ENCODE peak calls at places on chromosomes 12 and 14, in eight cellular contexts. One of them, this sample, is unnamed.

GRCh38 chr12:100820314-100820713 is 25.7 kb downstream of the ANO4 start:
- DNase-seq in GOT3: no peak
- DNase-seq in RKO: no peak
- DNase-seq in T-helper 1 cell: no peak
- DNase-seq in fibroblast of mammary gland: no peak
- DNase-seq in NCI-H446 treated with DMSO at 0.1 percent for 48 hours: no peak
- DNase-seq in activated CD4-positive, alpha-beta T cell treated with anti-CD3 and anti-CD28 coated beads, Interleukin-2, amount 50 U/mL, for 48 hours: no peak
- DNase-seq in NAMALWA: no peak
- DNase-seq in this sample: no peak

GRCh38 chr14:77495354-77495753 is 3.3 kb downstream of the ISM2 start:
- DNase-seq in NCI-H446 treated with DMSO at 0.1 percent for 48 hours: no peak
- DNase-seq in fibroblast of mammary gland: no peak
- DNase-seq in RKO: no peak
- DNase-seq in NAMALWA: no peak
- DNase-seq in T-helper 1 cell: no peak
- DNase-seq in GOT3: no peak
- DNase-seq in activated CD4-positive, alpha-beta T cell treated with anti-CD3 and anti-CD28 coated beads, Interleukin-2, amount 50 U/mL, for 48 hours: no peak
- DNase-seq in this sample: no peak

GRCh38 chr14:50366589-50366988 is 30.1 kb downstream of the CDKL1 start:
- DNase-seq in NAMALWA: no peak
- DNase-seq in fibroblast of mammary gland: no peak
- DNase-seq in GOT3: no peak
- DNase-seq in RKO: no peak
- DNase-seq in T-helper 1 cell: no peak
- DNase-seq in NCI-H446 treated with DMSO at 0.1 percent for 48 hours: no peak
- DNase-seq in activated CD4-positive, alpha-beta T cell treated with anti-CD3 and anti-CD28 coated beads, Interleukin-2, amount 50 U/mL, for 48 hours: no peak
- DNase-seq in this sample: no peak

GRCh38 chr12:131428086-131428685 is 282.7 kb upstream of the SFSWAP start:
- DNase-seq in RKO: no peak
- DNase-seq in NAMALWA: no peak
- DNase-seq in GOT3: no peak
- DNase-seq in fibroblast of mammary gland: no peak
- DNase-seq in NCI-H446 treated with DMSO at 0.1 percent for 48 hours: no peak
- DNase-seq in activated CD4-positive, alpha-beta T cell treated with anti-CD3 and anti-CD28 coated beads, Interleukin-2, amount 50 U/mL, for 48 hours: no peak
- DNase-seq in T-helper 1 cell: no peak
- DNase-seq in this sample: no peak

GRCh38 chr12:76274699-76275098 is 73.5 kb downstream of the BBS10 start:
- DNase-seq in activated CD4-positive, alpha-beta T cell treated with anti-CD3 and anti-CD28 coated beads, Interleukin-2, amount 50 U/mL, for 48 hours: peak
- DNase-seq in NCI-H446 treated with DMSO at 0.1 percent for 48 hours: no peak
- DNase-seq in fibroblast of mammary gland: peak
- DNase-seq in RKO: peak
- DNase-seq in NAMALWA: no peak
- DNase-seq in GOT3: no peak
- DNase-seq in T-helper 1 cell: no peak
- DNase-seq in this sample: peak

GRCh38 chr12:19482551-19483109 is 43.3 kb downstream of the AEBP2 start:
- DNase-seq in activated CD4-positive, alpha-beta T cell treated with anti-CD3 and anti-CD28 coated beads, Interleukin-2, amount 50 U/mL, for 48 hours: peak
- DNase-seq in T-helper 1 cell: no peak
- DNase-seq in NAMALWA: no peak
- DNase-seq in GOT3: no peak
- DNase-seq in RKO: no peak
- DNase-seq in NCI-H446 treated with DMSO at 0.1 percent for 48 hours: no peak
- DNase-seq in fibroblast of mammary gland: no peak
- DNase-seq in this sample: no peak

GRCh38 chr12:1502441-1502785 is 92.0 kb downstream of the FBXL14 start:
- DNase-seq in fibroblast of mammary gland: peak
- DNase-seq in T-helper 1 cell: no peak
- DNase-seq in NCI-H446 treated with DMSO at 0.1 percent for 48 hours: peak
- DNase-seq in GOT3: no peak
- DNase-seq in activated CD4-positive, alpha-beta T cell treated with anti-CD3 and anti-CD28 coated beads, Interleukin-2, amount 50 U/mL, for 48 hours: no peak
- DNase-seq in NAMALWA: no peak
- DNase-seq in RKO: no peak
- DNase-seq in this sample: no peak

GRCh38 chr12:11687538-11687937 is 38.1 kb downstream of the ETV6 start:
- DNase-seq in NAMALWA: no peak
- DNase-seq in T-helper 1 cell: no peak
- DNase-seq in NCI-H446 treated with DMSO at 0.1 percent for 48 hours: no peak
- DNase-seq in GOT3: no peak
- DNase-seq in activated CD4-positive, alpha-beta T cell treated with anti-CD3 and anti-CD28 coated beads, Interleukin-2, amount 50 U/mL, for 48 hours: no peak
- DNase-seq in fibroblast of mammary gland: no peak
- DNase-seq in RKO: no peak
- DNase-seq in this sample: no peak

GRCh38 chr12:69985656-69986055 is 160.6 kb downstream of the MYRFL start:
- DNase-seq in RKO: peak
- DNase-seq in GOT3: no peak
- DNase-seq in NCI-H446 treated with DMSO at 0.1 percent for 48 hours: no peak
- DNase-seq in fibroblast of mammary gland: no peak
- DNase-seq in NAMALWA: peak
- DNase-seq in activated CD4-positive, alpha-beta T cell treated with anti-CD3 and anti-CD28 coated beads, Interleukin-2, amount 50 U/mL, for 48 hours: peak
- DNase-seq in T-helper 1 cell: no peak
- DNase-seq in this sample: no peak

GRCh38 chr12:116381240-116381743 is 103.8 kb upstream of the MED13L start:
- DNase-seq in GOT3: no peak
- DNase-seq in NAMALWA: no peak
- DNase-seq in fibroblast of mammary gland: no peak
- DNase-seq in RKO: no peak
- DNase-seq in activated CD4-positive, alpha-beta T cell treated with anti-CD3 and anti-CD28 coated beads, Interleukin-2, amount 50 U/mL, for 48 hours: no peak
- DNase-seq in NCI-H446 treated with DMSO at 0.1 percent for 48 hours: no peak
- DNase-seq in T-helper 1 cell: no peak
- DNase-seq in this sample: no peak

GRCh38 chr14:60266021-60266937 is 17.3 kb downstream of the PPM1A start:
- DNase-seq in NCI-H446 treated with DMSO at 0.1 percent for 48 hours: no peak
- DNase-seq in fibroblast of mammary gland: peak
- DNase-seq in NAMALWA: peak
- DNase-seq in RKO: peak
- DNase-seq in T-helper 1 cell: no peak
- DNase-seq in activated CD4-positive, alpha-beta T cell treated with anti-CD3 and anti-CD28 coated beads, Interleukin-2, amount 50 U/mL, for 48 hours: peak
- DNase-seq in GOT3: no peak
- DNase-seq in this sample: peak

GRCh38 chr12:58728397-58728796 is 191.9 kb downstream of the LRIG3 start:
- DNase-seq in NCI-H446 treated with DMSO at 0.1 percent for 48 hours: no peak
- DNase-seq in RKO: no peak
- DNase-seq in fibroblast of mammary gland: peak
- DNase-seq in GOT3: no peak
- DNase-seq in T-helper 1 cell: no peak
- DNase-seq in NAMALWA: no peak
- DNase-seq in activated CD4-positive, alpha-beta T cell treated with anti-CD3 and anti-CD28 coated beads, Interleukin-2, amount 50 U/mL, for 48 hours: no peak
- DNase-seq in this sample: peak

GRCh38 chr12:91685917-91686316 is 459.7 kb downstream of the BTG1 start:
- DNase-seq in GOT3: no peak
- DNase-seq in NAMALWA: no peak
- DNase-seq in fibroblast of mammary gland: peak
- DNase-seq in activated CD4-positive, alpha-beta T cell treated with anti-CD3 and anti-CD28 coated beads, Interleukin-2, amount 50 U/mL, for 48 hours: no peak
- DNase-seq in NCI-H446 treated with DMSO at 0.1 percent for 48 hours: no peak
- DNase-seq in T-helper 1 cell: no peak
- DNase-seq in RKO: peak
- DNase-seq in this sample: peak

GRCh38 chr12:90246673-90247072 is 538.0 kb upstream of the ATP2B1 start:
- DNase-seq in T-helper 1 cell: no peak
- DNase-seq in activated CD4-positive, alpha-beta T cell treated with anti-CD3 and anti-CD28 coated beads, Interleukin-2, amount 50 U/mL, for 48 hours: no peak
- DNase-seq in NAMALWA: no peak
- DNase-seq in GOT3: no peak
- DNase-seq in fibroblast of mammary gland: no peak
- DNase-seq in NCI-H446 treated with DMSO at 0.1 percent for 48 hours: no peak
- DNase-seq in RKO: no peak
- DNase-seq in this sample: no peak

GRCh38 chr14:88834883-88835431 is 10.5 kb downstream of the TTC8 start:
- DNase-seq in NCI-H446 treated with DMSO at 0.1 percent for 48 hours: peak
- DNase-seq in NAMALWA: no peak
- DNase-seq in activated CD4-positive, alpha-beta T cell treated with anti-CD3 and anti-CD28 coated beads, Interleukin-2, amount 50 U/mL, for 48 hours: no peak
- DNase-seq in RKO: no peak
- DNase-seq in GOT3: no peak
- DNase-seq in fibroblast of mammary gland: peak
- DNase-seq in T-helper 1 cell: no peak
- DNase-seq in this sample: peak

GRCh38 chr12:129659927-129660326 is 243.9 kb downstream of the TMEM132D start:
- DNase-seq in NAMALWA: no peak
- DNase-seq in T-helper 1 cell: no peak
- DNase-seq in fibroblast of mammary gland: peak
- DNase-seq in NCI-H446 treated with DMSO at 0.1 percent for 48 hours: no peak
- DNase-seq in activated CD4-positive, alpha-beta T cell treated with anti-CD3 and anti-CD28 coated beads, Interleukin-2, amount 50 U/mL, for 48 hours: no peak
- DNase-seq in RKO: peak
- DNase-seq in GOT3: no peak
- DNase-seq in this sample: no peak

GRCh38 chr14:24331731-24332093 is 3.2 kb downstream of the ADCY4 start:
- DNase-seq in NAMALWA: no peak
- DNase-seq in activated CD4-positive, alpha-beta T cell treated with anti-CD3 and anti-CD28 coated beads, Interleukin-2, amount 50 U/mL, for 48 hours: no peak
- DNase-seq in GOT3: no peak
- DNase-seq in fibroblast of mammary gland: no peak
- DNase-seq in T-helper 1 cell: no peak
- DNase-seq in RKO: no peak
- DNase-seq in NCI-H446 treated with DMSO at 0.1 percent for 48 hours: no peak
- DNase-seq in this sample: no peak

GRCh38 chr14:80364274-80364673 is 153.0 kb upstream of the DIO2 start:
- DNase-seq in fibroblast of mammary gland: peak
- DNase-seq in GOT3: no peak
- DNase-seq in T-helper 1 cell: no peak
- DNase-seq in NCI-H446 treated with DMSO at 0.1 percent for 48 hours: no peak
- DNase-seq in NAMALWA: peak
- DNase-seq in RKO: peak
- DNase-seq in activated CD4-positive, alpha-beta T cell treated with anti-CD3 and anti-CD28 coated beads, Interleukin-2, amount 50 U/mL, for 48 hours: no peak
- DNase-seq in this sample: peak